ENCODE peak calls at places on chromosomes 16 and 17, in ten cellular contexts. G is MG63; L is cardiac fibroblast; A is LHCN-M2; I is activated CD8-positive, alpha-beta T cell treated with anti-CD3 and anti-CD28 coated beads, Interleukin-2, amount 10 ng/mL, durations not matched to agents 7 days and 5 days; K is ACHN; N is fibroblast of the conjunctiva; M is glutamatergic neuron; O is 8988T; X is non-pigmented ciliary epithelial cell. V is an unnamed sample.

GRCh38 chr16:15807603-15808009 is 49.2 kb downstream of the MYH11 start:
- DNase-seq in N (no peak), A (no peak), I (no peak), K (no peak), L (peak), G (no peak), M (no peak), X (no peak), O (no peak), V (no peak)

GRCh38 chr16:86521236-86522197 is 11.2 kb downstream of the FOXF1 start:
- DNase-seq in X (no peak), I (no peak), G (no peak), M (peak), N (no peak), K (no peak), A (no peak), L (no peak), O (no peak), V (no peak)

GRCh38 chr17:35875439-35876139 is 4.6 kb downstream of the CCL5 start:
- DNase-seq in M (no peak), A (no peak), I (peak), X (no peak), K (no peak), G (no peak), L (no peak), O (no peak), N (no peak), V (no peak)

GRCh38 chr17:36722121-36722902 is 120.9 kb downstream of the MRM1 start:
- DNase-seq in O (no peak), M (peak), L (no peak), N (no peak), I (peak), A (no peak), K (no peak), G (peak), X (no peak), V (no peak)

GRCh38 chr16:23345237-23345636 is 43.1 kb downstream of the SCNN1B start:
- DNase-seq in N (no peak), K (no peak), O (no peak), X (no peak), M (no peak), I (no peak), A (no peak), L (no peak), G (no peak), V (no peak)

GRCh38 chr17:26765860-26766709 is 527.8 kb upstream of the WSB1 start:
- DNase-seq in N (no peak), L (no peak), M (no peak), G (no peak), O (no peak), K (no peak), A (no peak), X (no peak), I (no peak), V (no peak)

GRCh38 chr17:73623247-73623646 is 21.0 kb downstream of the SDK2 start:
- DNase-seq in O (no peak), M (no peak), L (no peak), K (no peak), N (no peak), I (no peak), A (no peak), G (no peak), X (no peak), V (no peak)

GRCh38 chr17:17540278-17540906 is 44.2 kb upstream of the RASD1 start:
- DNase-seq in O (no peak), X (no peak), A (no peak), I (no peak), G (no peak), L (no peak), N (no peak), K (no peak), M (peak), V (no peak)

GRCh38 chr17:34360571-34360970 is 2.5 kb downstream of the CCL1 start:
- DNase-seq in I (no peak), G (no peak), A (no peak), M (no peak), K (no peak), O (no peak), N (no peak), L (no peak), X (no peak), V (peak)

V was measured in esophagus muscularis mucosa.